ENCODE peak calls at places on chromosomes 16 and 17, in five cellular contexts. H, O, M, A and X are unnamed samples.

GRCh38 chr16:4415538-4416199 is 727 bp downstream of the CORO7 start:
- DNase-seq in H (peak), O (no peak), M (no peak), A (peak), X (no peak)

GRCh38 chr16:66365588-66365987 is 903 bp upstream of the CDH5 start:
- DNase-seq in H (no peak), O (peak), M (no peak), A (peak), X (no peak)

GRCh38 chr16:74321356-74321755 is 24.7 kb downstream of the PSMD7 start:
- DNase-seq in H (no peak), O (no peak), M (no peak), A (no peak), X (no peak)

GRCh38 chr17:65694601-65695000 is 133.2 kb upstream of the AXIN2 start:
- DNase-seq in H (no peak), O (no peak), M (no peak), A (no peak), X (no peak)

GRCh38 chr16:2061023-2061422 is 13.2 kb downstream of the TSC2 start:
- DNase-seq in H (no peak), O (no peak), M (no peak), A (no peak), X (no peak)

GRCh38 chr16:22098538-22099255 is 6.4 kb downstream of the VWA3A start:
- DNase-seq in H (peak), O (peak), M (peak), A (peak), X (no peak)

GRCh38 chr16:76345093-76345735 is 68.0 kb downstream of the CNTNAP4 start:
- DNase-seq in H (no peak), O (peak), M (no peak), A (no peak), X (no peak)

GRCh38 chr17:63153488-63153887 is 187.5 kb downstream of the TANC2 start:
- DNase-seq in H (no peak), O (no peak), M (no peak), A (no peak), X (no peak)

GRCh38 chr16:67444259-67445125 is 13.6 kb downstream of the HSD11B2 start:
- DNase-seq in H (no peak), O (no peak), M (no peak), A (no peak), X (no peak)

GRCh38 chr16:52456368-52456767 is 90.6 kb downstream of the TOX3 start:
- DNase-seq in H (peak), O (no peak), M (no peak), A (no peak), X (no peak)

GRCh38 chr17:40516581-40517285 is 15.3 kb upstream of the TNS4 start:
- DNase-seq in H (peak), O (peak), M (peak), A (no peak), X (no peak)

GRCh38 chr16:69620564-69620963 is 54.8 kb downstream of the NFAT5 start:
- DNase-seq in H (no peak), O (no peak), M (no peak), A (no peak), X (no peak)

GRCh38 chr17:81386646-81387234 is 8.5 kb upstream of the BAHCC1 start:
- DNase-seq in H (peak), O (no peak), M (no peak), A (no peak), X (no peak)
- TF ChIP-seq EZH2 in H (no peak), O (no peak), M (no peak), A (no peak), X (no peak)

DNA sequence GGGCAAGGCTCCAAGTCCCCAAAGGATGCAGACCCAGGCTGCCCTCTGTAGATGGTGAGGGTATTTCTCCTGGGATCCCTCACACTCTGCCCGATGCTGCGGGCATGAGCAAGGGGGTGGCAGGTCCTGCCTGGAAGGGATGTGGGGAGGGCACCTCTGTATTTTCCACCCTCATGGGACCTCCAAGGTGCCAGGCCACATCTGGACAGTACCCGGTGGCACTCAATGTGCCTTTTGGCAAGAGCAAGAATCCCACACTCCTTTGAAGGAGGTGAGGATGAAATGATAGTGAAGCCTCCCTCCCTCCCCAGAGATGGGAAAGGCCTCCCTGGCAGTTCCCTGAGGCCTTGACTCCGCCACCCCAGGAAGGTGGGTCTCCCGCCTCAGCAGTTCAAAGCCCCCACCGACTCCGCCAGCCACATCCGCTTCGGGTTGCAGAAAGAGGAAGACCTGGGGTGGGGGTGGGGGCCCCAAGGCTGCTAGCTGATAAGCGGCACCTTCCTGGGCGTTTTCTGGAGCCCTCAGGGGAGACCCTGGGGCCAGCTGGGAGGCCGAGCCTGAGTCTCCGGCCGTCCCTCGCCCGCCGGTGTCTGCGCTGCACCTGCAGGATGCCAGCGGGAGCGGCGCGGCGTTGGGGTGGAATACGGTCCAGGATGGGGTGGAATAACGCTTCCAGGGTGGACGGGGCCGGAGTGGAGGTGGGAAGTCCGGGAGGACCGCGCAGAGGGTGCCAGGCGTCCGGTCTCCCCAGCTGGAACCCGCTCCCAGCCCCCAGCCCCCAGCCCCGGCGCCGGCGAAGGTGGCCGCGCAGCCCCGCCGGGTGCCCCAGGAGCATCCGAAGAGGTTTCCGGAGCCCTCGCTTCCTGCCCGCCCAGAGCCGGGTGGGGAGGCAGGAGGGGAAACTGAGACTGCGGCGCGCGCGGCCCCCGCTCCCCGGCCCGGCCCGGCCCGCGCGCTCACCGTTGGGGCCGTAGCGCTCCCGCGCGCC is 729 bp downstream of the ATP2A3 start:
- DNase-seq in H (no peak), O (no peak), M (no peak), A (no peak), X (no peak)
- TF ChIP-seq EZH2 in H (no peak), O (peak), M (no peak), A (peak), X (peak)

GRCh38 chr16:54928016-54928356 is 2.7 kb upstream of the IRX5 start:
- DNase-seq in H (no peak), O (no peak), M (no peak), A (peak), X (no peak)
- TF ChIP-seq EZH2 in H (no peak), O (peak), M (no peak), A (peak), X (no peak)

GRCh38 chr16:10995555-10995954 is 51.2 kb downstream of the CLEC16A start:
- DNase-seq in H (no peak), O (no peak), M (no peak), A (no peak), X (no peak)
- TF ChIP-seq EZH2 in H (no peak), O (no peak), M (no peak), A (no peak), X (no peak)